ENCODE peak calls at places on chromosomes 2 and 18, in five cellular contexts. Z, G, Q, W and U are unnamed samples.
A peak's percentile ranks its signal among the peaks of the same experiment; 100 is the strongest.

GRCh38 chr2:175167076-175167791 is 769 bp downstream of the ATF2 start:
- DNase-seq in Z (peak; percentile 63), G (peak; percentile 49), Q (no peak), W (no peak), U (peak; percentile 48)

GRCh38 chr2:113200236-113200635 is 26.5 kb downstream of the PSD4 start:
- DNase-seq in Z (no peak), G (no peak), Q (no peak), W (no peak), U (no peak)

GRCh38 chr2:233384811-233385488 is 30.7 kb downstream of the DGKD start:
- DNase-seq in Z (no peak), G (no peak), Q (peak; percentile 61), W (no peak), U (no peak)

GRCh38 chr18:74248189-74248975 is 43.4 kb downstream of the CYB5A start:
- DNase-seq in Z (no peak), G (no peak), Q (no peak), W (no peak), U (no peak)

GRCh38 chr2:24912523-24912922 is 7.5 kb downstream of the ADCY3 start:
- DNase-seq in Z (no peak), G (no peak), Q (no peak), W (peak; percentile 72), U (no peak)

GRCh38 chr2:76642122-76642521 is 880.1 kb downstream of the LRRTM4 start:
- DNase-seq in Z (no peak), G (no peak), Q (no peak), W (no peak), U (no peak)

GRCh38 chr2:159574246-159574645 is 42.1 kb downstream of the BAZ2B start:
- DNase-seq in Z (no peak), G (no peak), Q (no peak), W (peak; percentile 45), U (peak; percentile 70)

GRCh38 chr18:76347341-76347740 is 147.7 kb downstream of the ZNF516 start:
- DNase-seq in Z (no peak), G (no peak), Q (no peak), W (no peak), U (no peak)

GRCh38 chr2:202038471-202039277 is 5.0 kb downstream of the FZD7 start:
- DNase-seq in Z (no peak), G (peak; percentile 51), Q (no peak), W (peak; percentile 62), U (peak; percentile 36)

GRCh38 chr2:8142456-8142855 is 539.4 kb upstream of the ID2 start:
- DNase-seq in Z (no peak), G (no peak), Q (no peak), W (no peak), U (no peak)

GRCh38 chr2:10478916-10479315 is 30.8 kb upstream of the ODC1 start:
- DNase-seq in Z (no peak), G (no peak), Q (no peak), W (no peak), U (no peak)

GRCh38 chr18:68298340-68298739 is 416.6 kb downstream of the TMX3 start:
- DNase-seq in Z (no peak), G (no peak), Q (no peak), W (no peak), U (no peak)

GRCh38 chr2:25098558-25099486 is 56.9 kb downstream of the EFR3B start:
- DNase-seq in Z (no peak), G (no peak), Q (no peak), W (peak; percentile 80), U (no peak)

GRCh38 chr2:127413782-127414743 is 4.2 kb upstream of the PROC start:
- DNase-seq in Z (no peak), G (no peak), Q (peak; percentile 16), W (peak; percentile 78), U (peak; percentile 52)

GRCh38 chr2:5694016-5694690 is 2.0 kb downstream of the SOX11 start:
- DNase-seq in Z (no peak), G (no peak), Q (no peak), W (peak; percentile 25), U (no peak)

GRCh38 chr18:22900558-22901183 is 32.5 kb upstream of the RBBP8 start:
- DNase-seq in Z (peak; percentile 33), G (no peak), Q (peak; percentile 59), W (peak; percentile 3), U (no peak)

GRCh38 chr2:8653485-8653884 is 28.4 kb upstream of the ID2 start:
- DNase-seq in Z (no peak), G (no peak), Q (no peak), W (no peak), U (no peak)

GRCh38 chr2:141068053-141068682 is 1062.6 kb downstream of the LRP1B start:
- DNase-seq in Z (no peak), G (no peak), Q (no peak), W (no peak), U (no peak)

GRCh38 chr2:71997843-71998242 is 149.8 kb downstream of the CYP26B1 start:
- DNase-seq in Z (no peak), G (no peak), Q (no peak), W (no peak), U (no peak)

GRCh38 chr18:36380173-36380827 is 82.8 kb downstream of the FHOD3 start:
- DNase-seq in Z (no peak), G (no peak), Q (no peak), W (no peak), U (no peak)

GRCh38 chr18:59249186-59249774 is 24.0 kb downstream of the RAX start:
- DNase-seq in Z (no peak), G (peak; percentile 70), Q (no peak), W (peak; percentile 80), U (peak; percentile 93)

GRCh38 chr2:230071421-230071820 is 2.7 kb upstream of the SLC16A14 start:
- DNase-seq in Z (no peak), G (no peak), Q (no peak), W (no peak), U (no peak)

GRCh38 chr2:230069418-230069817 is 694 bp upstream of the SLC16A14 start:
- DNase-seq in Z (no peak), G (no peak), Q (no peak), W (no peak), U (no peak)

GRCh38 chr2:230068658-230069080 is at the start of gene SLC16A14:
- DNase-seq in Z (peak; percentile 53), G (peak; percentile 52), Q (no peak), W (peak; percentile 52), U (peak; percentile 76)

GRCh38 chr2:230067990-230068657 is 600 bp downstream of the SLC16A14 start:
- DNase-seq in Z (peak; percentile 72), G (peak; percentile 78), Q (peak; percentile 52), W (peak; percentile 13), U (peak; percentile 23)
- TF ChIP-seq CTCF in Z (no peak), G (no peak), Q (no peak), W (no peak), U (no peak)

GRCh38 chr2:66576381-66577330 is 141.7 kb downstream of the MEIS1 start:
- DNase-seq in Z (no peak), G (peak; percentile 25), Q (no peak), W (peak; percentile 79), U (peak; percentile 47)

GRCh38 chr2:66575625-66576371 is 140.9 kb downstream of the MEIS1 start:
- DNase-seq in Z (peak; percentile 51), G (peak; percentile 35), Q (no peak), W (peak; percentile 70), U (peak; percentile 30)

GRCh38 chr2:66573866-66574265 is 138.9 kb downstream of the MEIS1 start:
- DNase-seq in Z (no peak), G (peak; percentile 11), Q (no peak), W (peak; percentile 49), U (no peak)

GRCh38 chr2:66573412-66573811 is 138.5 kb downstream of the MEIS1 start:
- DNase-seq in Z (no peak), G (peak; percentile 29), Q (no peak), W (peak; percentile 37), U (no peak)

DNA sequence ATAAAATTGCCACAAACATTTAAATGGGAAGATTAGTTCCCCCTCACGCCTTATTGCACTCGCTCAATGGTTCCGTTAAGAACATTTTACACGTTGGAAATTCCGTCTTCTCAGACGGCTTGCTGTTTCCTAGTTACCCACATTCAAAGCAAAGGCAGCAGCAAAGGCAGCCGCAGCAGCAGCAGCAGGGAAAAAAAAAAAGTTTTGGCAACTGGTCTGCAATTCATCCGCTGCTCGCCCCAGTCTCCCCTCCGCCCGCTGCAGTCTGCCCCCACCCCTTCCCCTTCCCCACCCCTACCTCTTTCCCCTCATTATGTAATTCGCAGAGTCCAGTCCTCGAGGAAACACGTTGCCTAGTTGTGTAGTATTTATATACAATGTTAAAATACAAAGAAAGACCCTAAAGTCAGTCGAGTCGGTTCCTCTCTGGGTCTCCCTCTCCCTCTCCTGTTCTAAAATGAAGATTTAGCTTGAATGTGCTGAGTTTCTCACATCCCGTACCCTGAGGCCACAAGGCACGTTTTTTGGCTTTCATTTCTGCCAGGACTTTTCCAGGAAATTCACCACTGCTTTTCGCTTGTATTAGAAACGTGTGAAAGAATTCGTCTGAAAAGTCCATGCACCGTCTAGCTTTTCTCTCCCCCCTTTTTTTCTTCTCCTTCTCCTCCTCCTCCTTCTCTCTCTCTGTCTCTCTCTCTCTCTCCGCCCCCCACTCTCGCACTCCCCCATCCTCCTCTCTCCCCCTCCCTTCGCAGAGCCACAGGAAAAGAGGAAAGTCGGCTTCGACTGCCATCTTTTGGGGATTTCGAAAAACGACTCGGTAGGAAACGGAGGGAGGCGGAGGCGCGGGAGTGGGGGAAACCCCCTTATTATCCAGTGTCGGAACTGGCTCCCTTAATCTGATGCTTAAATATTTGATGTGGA is 140.0 kb downstream of the MEIS1 start:
- DNase-seq in Z (no peak), G (peak; percentile 59), Q (no peak), W (peak; percentile 91), U (peak; percentile 82)
- TF ChIP-seq CTCF in Z (no peak), G (peak; percentile 18), Q (no peak), W (peak; percentile 69), U (peak; percentile 68)

GRCh38 chr2:137093116-137093515 is 327.8 kb downstream of the THSD7B start:
- DNase-seq in Z (no peak), G (no peak), Q (no peak), W (no peak), U (no peak)

GRCh38 chr2:137096187-137096586 is 330.8 kb downstream of the THSD7B start:
- DNase-seq in Z (no peak), G (no peak), Q (no peak), W (no peak), U (no peak)

GRCh38 chr2:137091704-137092103 is 326.4 kb downstream of the THSD7B start:
- DNase-seq in Z (no peak), G (no peak), Q (no peak), W (no peak), U (peak; percentile 1)

DNA sequence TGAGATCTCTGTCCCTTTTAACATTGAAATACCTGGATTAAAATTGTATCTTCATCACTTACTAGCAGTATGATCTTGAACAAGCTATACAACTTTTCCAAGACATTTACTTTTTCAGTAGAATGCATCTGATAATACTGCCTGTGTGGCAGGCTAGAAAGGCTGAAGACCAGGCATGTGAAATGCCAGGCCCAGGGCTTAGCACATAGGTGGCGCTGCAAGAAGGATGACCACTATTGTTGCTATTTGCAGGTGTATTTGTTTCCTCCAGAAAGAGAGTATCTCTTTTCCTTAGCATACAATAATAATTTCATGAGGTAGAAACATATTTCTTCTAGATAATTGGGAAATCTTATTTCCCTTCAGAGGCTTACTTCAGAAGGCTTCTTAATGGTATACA is 331.3 kb downstream of the THSD7B start:
- DNase-seq in Z (no peak), G (peak; percentile 6), Q (no peak), W (no peak), U (no peak)
- TF ChIP-seq CTCF in Z (no peak), G (no peak), Q (no peak), W (no peak), U (no peak)

DNA sequence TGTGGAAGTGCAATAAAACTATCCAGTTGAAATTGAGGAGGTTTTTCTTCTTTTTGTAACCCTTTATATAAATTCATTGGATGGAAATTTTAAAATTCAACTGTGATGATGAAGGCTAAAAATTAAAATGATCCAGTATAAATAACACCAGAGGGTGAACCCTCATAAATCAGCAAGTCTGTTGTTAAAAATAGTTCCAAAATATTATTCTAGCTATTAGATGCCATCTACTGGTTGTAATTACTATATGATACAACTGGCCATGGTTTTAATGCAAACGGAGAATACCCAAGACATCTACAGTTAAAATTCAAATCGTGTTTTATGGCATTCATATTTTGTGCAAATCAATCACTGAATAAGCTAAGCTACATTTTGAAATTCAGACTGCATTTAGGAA is 53.8 kb downstream of the TMEM200C start:
- DNase-seq in Z (no peak), G (no peak), Q (no peak), W (no peak), U (peak; percentile 21)
- TF ChIP-seq CTCF in Z (no peak), G (no peak), Q (no peak), W (no peak), U (peak; percentile 43)